ENCODE peak calls at places on chromosomes 4 and X, in ten cellular contexts. R is esophagus squamous epithelium, C is endothelial cell of umbilical vein, O is breast epithelium, D is thyroid gland, Q is H54, A is tibial nerve, K is adrenal gland, F is suprapubic skin, H is stomach. L is an unnamed sample.

GRCh38 chrX:69153060-69153730 is 12.1 kb downstream of the PJA1 start:
- DNase-seq in R (no peak), C (no peak), O (no peak), D (no peak), Q (no peak), A (peak), K (peak), F (no peak), H (no peak), L (no peak)

GRCh38 chr4:152259866-152260265 is 276.0 kb downstream of the FBXW7 start:
- DNase-seq in R (no peak), C (peak), O (no peak), D (no peak), Q (peak), A (no peak), K (no peak), F (no peak), H (no peak), L (no peak)

GRCh38 chr4:22515888-22516541 is at the start of gene ADGRA3:
- DNase-seq in R (no peak), C (peak), O (peak), D (peak), Q (peak), A (peak), K (peak), F (peak), H (peak), L (peak)

GRCh38 chr4:190014771-190015537 is 12.1 kb downstream of the FRG2 start:
- DNase-seq in R (no peak), C (no peak), O (no peak), D (no peak), Q (no peak), A (no peak), K (no peak), F (no peak), H (no peak), L (no peak)

GRCh38 chrX:46965125-46965758 is 53.0 kb downstream of the JADE3 start:
- DNase-seq in R (no peak), C (peak), O (no peak), D (no peak), Q (no peak), A (no peak), K (no peak), F (no peak), H (no peak), L (no peak)

GRCh38 chr4:21811576-21811975 is 137.0 kb downstream of the KCNIP4 start:
- DNase-seq in R (no peak), C (peak), O (no peak), D (no peak), Q (no peak), A (no peak), K (no peak), F (no peak), H (no peak), L (no peak)

GRCh38 chr4:184699941-184700340 is 34.0 kb downstream of the CENPU start:
- DNase-seq in R (no peak), C (no peak), O (no peak), D (no peak), Q (no peak), A (no peak), K (no peak), F (no peak), H (no peak), L (no peak)

GRCh38 chrX:134236690-134237362 is at the start of gene CCDC160:
- DNase-seq in R (no peak), C (peak), O (no peak), D (peak), Q (no peak), A (peak), K (peak), F (no peak), H (peak), L (peak)

GRCh38 chr4:75512336-75513211 is 1.6 kb downstream of the RCHY1 start:
- DNase-seq in R (no peak), C (peak), O (no peak), D (no peak), Q (no peak), A (no peak), K (no peak), F (no peak), H (no peak), L (peak)

GRCh38 chr4:138522366-138522765 is 280.2 kb upstream of the SLC7A11 start:
- DNase-seq in R (no peak), C (peak), O (no peak), D (no peak), Q (no peak), A (no peak), K (no peak), F (no peak), H (no peak), L (peak)

GRCh38 chr4:123278755-123279154 is 117.8 kb upstream of the SPRY1 start:
- DNase-seq in R (no peak), C (no peak), O (no peak), D (no peak), Q (no peak), A (no peak), K (no peak), F (no peak), H (no peak), L (no peak)

GRCh38 chr4:91198951-91199350 is 1071.8 kb downstream of the CCSER1 start:
- DNase-seq in R (no peak), C (no peak), O (no peak), D (no peak), Q (peak), A (no peak), K (no peak), F (no peak), H (no peak), L (no peak)

GRCh38 chr4:86223472-86223871 is 136.4 kb downstream of the MAPK10 start:
- DNase-seq in R (no peak), C (peak), O (no peak), D (peak), Q (peak), A (no peak), K (no peak), F (no peak), H (no peak), L (peak)

GRCh38 chr4:2900701-2901100 is 57.1 kb downstream of the ADD1 start:
- DNase-seq in R (no peak), C (no peak), O (no peak), D (no peak), Q (no peak), A (no peak), K (no peak), F (no peak), H (no peak), L (no peak)

GRCh38 chr4:105808459-105809041 is 86.7 kb upstream of the NPNT start:
- DNase-seq in R (no peak), C (no peak), O (no peak), D (no peak), Q (no peak), A (no peak), K (peak), F (no peak), H (no peak), L (no peak)

GRCh38 chrX:17737707-17738001 is 361 bp downstream of the SCML1 start:
- DNase-seq in R (no peak), C (peak), O (no peak), D (no peak), Q (no peak), A (no peak), K (no peak), F (no peak), H (no peak), L (no peak)

GRCh38 chr4:154044118-154044517 is 255.2 kb upstream of the SFRP2 start:
- DNase-seq in R (no peak), C (no peak), O (no peak), D (no peak), Q (no peak), A (no peak), K (no peak), F (no peak), H (no peak), L (no peak)

GRCh38 chrX:18574591-18574990 is 97.3 kb downstream of the RS1 start:
- DNase-seq in R (no peak), C (peak), O (no peak), D (peak), Q (peak), A (peak), K (peak), F (no peak), H (no peak), L (no peak)

GRCh38 chr4:151207186-151207585 is 69.8 kb upstream of the PRSS48 start:
- DNase-seq in R (no peak), C (peak), O (no peak), D (no peak), Q (no peak), A (no peak), K (no peak), F (no peak), H (no peak), L (no peak)

GRCh38 chrX:36898301-36898700 is 109.9 kb upstream of the FAM47C start:
- DNase-seq in R (no peak), C (peak), O (no peak), D (no peak), Q (no peak), A (no peak), K (no peak), F (no peak), H (no peak), L (peak)

GRCh38 chr4:150315691-150316090 is 237.4 kb downstream of the DCLK2 start:
- DNase-seq in R (no peak), C (no peak), O (no peak), D (no peak), Q (no peak), A (no peak), K (no peak), F (no peak), H (no peak), L (no peak)

GRCh38 chrX:39576081-39576701 is 521.6 kb downstream of the BCOR start:
- DNase-seq in R (no peak), C (no peak), O (no peak), D (peak), Q (no peak), A (no peak), K (no peak), F (no peak), H (no peak), L (no peak)

GRCh38 chr4:14824189-14824588 is 178.1 kb upstream of the CPEB2 start:
- DNase-seq in R (no peak), C (no peak), O (no peak), D (no peak), Q (no peak), A (no peak), K (no peak), F (no peak), H (no peak), L (no peak)

GRCh38 chrX:86887341-86887740 is 630.3 kb upstream of the KLHL4 start:
- DNase-seq in R (no peak), C (no peak), O (no peak), D (no peak), Q (no peak), A (no peak), K (no peak), F (no peak), H (no peak), L (no peak)

GRCh38 chr4:48153791-48154550 is 19.9 kb upstream of the TXK start:
- DNase-seq in R (no peak), C (no peak), O (no peak), D (no peak), Q (no peak), A (no peak), K (no peak), F (no peak), H (no peak), L (no peak)

GRCh38 chrX:71367396-71367795 is 1.2 kb downstream of the TAF1 start:
- DNase-seq in R (no peak), C (no peak), O (no peak), D (no peak), Q (no peak), A (no peak), K (peak), F (no peak), H (no peak), L (no peak)

GRCh38 chrX:71365876-71366673 is at the start of gene TAF1:
- DNase-seq in R (peak), C (peak), O (peak), D (peak), Q (peak), A (peak), K (peak), F (peak), H (peak), L (peak)

GRCh38 chrX:71364221-71364620 is 1.9 kb upstream of the TAF1 start:
- DNase-seq in R (no peak), C (no peak), O (no peak), D (no peak), Q (no peak), A (no peak), K (no peak), F (no peak), H (no peak), L (no peak)

GRCh38 chrX:71366674-71367256 is 608 bp downstream of the TAF1 start:
- DNase-seq in R (no peak), C (peak), O (no peak), D (peak), Q (no peak), A (no peak), K (peak), F (no peak), H (no peak), L (peak)

GRCh38 chrX:71365356-71365875 is 741 bp upstream of the TAF1 start:
- DNase-seq in R (no peak), C (no peak), O (no peak), D (no peak), Q (no peak), A (no peak), K (no peak), F (no peak), H (no peak), L (no peak)
- TF ChIP-seq POLR2A in R (no peak), C (no peak), O (peak), D (no peak), Q (no peak), A (peak), K (no peak), F (no peak), H (no peak), L (no peak)

GRCh38 chr4:39770005-39770404 is 72.1 kb downstream of the UBE2K start:
- DNase-seq in R (no peak), C (no peak), O (no peak), D (no peak), Q (no peak), A (no peak), K (no peak), F (no peak), H (no peak), L (no peak)
- TF ChIP-seq POLR2A in R (no peak), C (no peak), O (no peak), D (no peak), Q (no peak), A (no peak), K (no peak), F (no peak), H (no peak), L (no peak)

DNA sequence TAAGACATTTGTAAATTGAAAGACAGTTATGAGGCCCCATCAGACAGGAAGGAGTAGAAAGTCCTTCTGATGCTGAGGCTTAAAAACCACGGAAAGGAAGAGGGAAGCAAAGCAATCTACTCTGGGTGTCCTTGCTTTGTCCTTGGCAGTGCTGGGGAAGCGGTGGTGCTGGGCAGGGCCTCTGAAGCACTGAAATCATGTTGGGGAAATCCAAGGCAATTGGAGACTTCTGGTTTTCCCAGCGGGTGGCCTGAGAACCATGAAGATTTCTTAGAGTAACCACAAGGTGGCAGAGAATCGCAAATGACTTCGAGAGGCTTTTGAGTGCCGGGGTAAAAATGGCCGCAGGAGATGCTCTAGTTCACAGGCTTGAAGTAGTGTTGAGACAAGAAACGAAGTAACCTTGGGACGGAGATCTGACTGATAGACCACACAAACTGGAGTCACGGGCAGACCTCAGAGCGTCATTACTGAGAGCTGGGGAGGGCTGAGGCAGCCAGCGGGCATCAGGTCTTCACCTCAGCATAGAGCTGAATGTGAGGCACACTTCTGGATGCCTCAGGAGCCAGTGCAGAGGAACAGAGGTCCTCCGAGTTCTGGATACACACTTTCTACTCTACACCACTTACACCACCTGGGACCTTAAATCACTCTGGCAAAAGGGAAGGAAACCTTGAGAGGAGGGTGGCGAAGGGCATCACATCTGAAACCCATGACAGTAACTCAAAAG is 130.7 kb upstream of the GPRIN3 start:
- DNase-seq in R (no peak), C (peak), O (no peak), D (peak), Q (peak), A (no peak), K (peak), F (no peak), H (peak), L (peak)
- TF ChIP-seq POLR2A in R (no peak), C (no peak), O (no peak), D (no peak), Q (no peak), A (no peak), K (no peak), F (no peak), H (no peak), L (no peak)

GRCh38 chr4:67697860-67698655 is 2.9 kb downstream of the UBA6 start:
- DNase-seq in R (no peak), C (no peak), O (no peak), D (no peak), Q (no peak), A (no peak), K (no peak), F (no peak), H (no peak), L (peak)

GRCh38 chr4:67699603-67700002 is 1.4 kb downstream of the UBA6 start:
- DNase-seq in R (no peak), C (no peak), O (no peak), D (no peak), Q (no peak), A (no peak), K (no peak), F (no peak), H (no peak), L (no peak)

GRCh38 chr4:67702166-67702565 is 1.2 kb upstream of the UBA6 start:
- DNase-seq in R (no peak), C (no peak), O (no peak), D (no peak), Q (no peak), A (no peak), K (no peak), F (no peak), H (no peak), L (no peak)

GRCh38 chr4:67700119-67700873 is 659 bp downstream of the UBA6 start:
- DNase-seq in R (no peak), C (no peak), O (peak), D (no peak), Q (no peak), A (no peak), K (peak), F (no peak), H (no peak), L (peak)

GRCh38 chr4:67700874-67701850 is at the start of gene UBA6:
- DNase-seq in R (peak), C (peak), O (peak), D (peak), Q (peak), A (peak), K (peak), F (peak), H (peak), L (peak)
- TF ChIP-seq POLR2A in R (no peak), C (peak), O (no peak), D (peak), Q (peak), A (no peak), K (peak), F (no peak), H (no peak), L (peak)

DNA sequence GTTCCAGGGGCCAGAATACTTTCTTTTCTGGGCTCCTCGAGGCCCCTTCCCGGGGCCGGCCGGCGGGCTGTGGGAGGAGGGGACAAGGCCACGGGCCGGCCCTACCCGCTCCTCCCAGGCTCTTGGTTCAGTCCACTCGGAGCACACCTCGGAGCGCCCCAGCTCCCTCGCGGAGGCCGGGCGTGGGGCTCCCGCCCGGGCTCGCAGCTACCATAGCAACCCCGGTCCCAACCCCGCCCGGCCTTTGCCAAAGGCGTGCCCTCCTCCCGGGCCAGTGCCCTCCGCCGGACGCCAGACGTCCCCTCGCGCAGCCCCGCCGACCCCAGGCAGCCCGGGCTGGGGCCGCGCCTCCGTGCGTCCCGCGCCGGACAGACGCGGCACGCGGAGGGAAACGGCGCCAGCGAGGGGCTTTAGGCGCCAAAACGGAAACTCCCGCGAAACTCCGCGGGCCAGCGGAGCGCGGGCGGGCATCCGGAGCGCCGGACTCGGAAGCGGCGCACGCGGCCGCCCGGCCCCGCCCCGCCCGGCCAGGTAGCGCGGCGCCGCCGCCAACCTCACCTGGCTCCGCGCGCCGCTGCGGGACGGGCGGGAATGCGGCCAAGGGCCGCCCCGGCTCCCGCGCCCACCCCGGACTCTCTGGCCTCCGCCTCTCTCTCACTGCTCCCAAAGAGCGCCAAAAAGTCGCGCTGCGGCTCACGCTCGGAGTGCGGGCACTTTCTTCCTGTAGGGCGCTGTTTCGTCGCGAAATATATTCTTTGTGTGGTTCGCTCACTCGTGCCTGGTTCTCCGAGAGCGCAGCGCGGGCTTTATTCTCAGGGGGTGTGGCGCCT is 633 bp upstream of the MBNL3 start:
- DNase-seq in R (no peak), C (peak), O (peak), D (peak), Q (peak), A (peak), K (peak), F (peak), H (peak), L (peak)
- TF ChIP-seq POLR2A in R (no peak), C (no peak), O (no peak), D (peak), Q (no peak), A (no peak), K (peak), F (no peak), H (no peak), L (peak)

GRCh38 chr4:78776031-78776728 is at the start of gene BMP2K:
- DNase-seq in R (peak), C (peak), O (peak), D (peak), Q (peak), A (peak), K (peak), F (peak), H (peak), L (peak)
- TF ChIP-seq POLR2A in R (no peak), C (peak), O (no peak), D (peak), Q (peak), A (peak), K (peak), F (no peak), H (no peak), L (peak)